ENCODE peak calls at places on chromosomes 11 and 22, in five cellular contexts. One of them, this sample, is unnamed.

GRCh38 chr11:63274776-63275175 is 31.4 kb upstream of the SLC22A25 start:
- DNase-seq in mucosa of descending colon: no peak
- DNase-seq in cardiac muscle cell: no peak
- DNase-seq in fibroblast of the aortic adventitia: no peak
- DNase-seq in CD8-positive, alpha-beta T cell: no peak
- DNase-seq in this sample: no peak

GRCh38 chr22:31344369-31345330 is 1.5 kb downstream of the PATZ1 start:
- DNase-seq in mucosa of descending colon: peak
- DNase-seq in cardiac muscle cell: peak
- DNase-seq in fibroblast of the aortic adventitia: peak
- DNase-seq in CD8-positive, alpha-beta T cell: peak
- DNase-seq in this sample: peak

GRCh38 chr22:38802671-38803121 is 8.8 kb upstream of the DNAL4 start:
- DNase-seq in mucosa of descending colon: no peak
- DNase-seq in cardiac muscle cell: no peak
- DNase-seq in fibroblast of the aortic adventitia: peak
- DNase-seq in CD8-positive, alpha-beta T cell: no peak
- DNase-seq in this sample: no peak

GRCh38 chr11:44889266-44889665 is 61.4 kb downstream of the TP53I11 start:
- DNase-seq in mucosa of descending colon: no peak
- DNase-seq in cardiac muscle cell: no peak
- DNase-seq in fibroblast of the aortic adventitia: no peak
- DNase-seq in CD8-positive, alpha-beta T cell: no peak
- DNase-seq in this sample: no peak

GRCh38 chr11:117882539-117882938 is 6.1 kb upstream of the FXYD6 start:
- DNase-seq in mucosa of descending colon: no peak
- DNase-seq in cardiac muscle cell: peak
- DNase-seq in fibroblast of the aortic adventitia: no peak
- DNase-seq in CD8-positive, alpha-beta T cell: peak
- DNase-seq in this sample: no peak

GRCh38 chr22:31680764-31681624 is 19.0 kb upstream of the PISD start:
- DNase-seq in mucosa of descending colon: peak
- DNase-seq in cardiac muscle cell: no peak
- DNase-seq in fibroblast of the aortic adventitia: peak
- DNase-seq in CD8-positive, alpha-beta T cell: no peak
- DNase-seq in this sample: no peak

GRCh38 chr11:35083181-35084061 is 55.5 kb upstream of the CD44 start:
- DNase-seq in mucosa of descending colon: peak
- DNase-seq in cardiac muscle cell: no peak
- DNase-seq in fibroblast of the aortic adventitia: peak
- DNase-seq in CD8-positive, alpha-beta T cell: peak
- DNase-seq in this sample: peak

GRCh38 chr11:117874910-117875396 is 1.5 kb downstream of the FXYD6 start:
- DNase-seq in mucosa of descending colon: no peak
- DNase-seq in cardiac muscle cell: no peak
- DNase-seq in fibroblast of the aortic adventitia: no peak
- DNase-seq in CD8-positive, alpha-beta T cell: peak
- DNase-seq in this sample: no peak

GRCh38 chr11:69834811-69835800 is 15.9 kb upstream of the FGF3 start:
- DNase-seq in mucosa of descending colon: no peak
- DNase-seq in cardiac muscle cell: no peak
- DNase-seq in fibroblast of the aortic adventitia: no peak
- DNase-seq in CD8-positive, alpha-beta T cell: no peak
- DNase-seq in this sample: no peak

GRCh38 chr11:47014097-47014496 is 77.5 kb downstream of the CSTPP1 start:
- DNase-seq in mucosa of descending colon: no peak
- DNase-seq in cardiac muscle cell: no peak
- DNase-seq in fibroblast of the aortic adventitia: no peak
- DNase-seq in CD8-positive, alpha-beta T cell: no peak
- DNase-seq in this sample: no peak

GRCh38 chr11:28133146-28133545 is 25.0 kb downstream of the METTL15 start:
- DNase-seq in mucosa of descending colon: no peak
- DNase-seq in cardiac muscle cell: no peak
- DNase-seq in fibroblast of the aortic adventitia: peak
- DNase-seq in CD8-positive, alpha-beta T cell: no peak
- DNase-seq in this sample: no peak

GRCh38 chr11:120820040-120820439 is 203.9 kb upstream of the TBCEL start:
- DNase-seq in mucosa of descending colon: no peak
- DNase-seq in cardiac muscle cell: no peak
- DNase-seq in fibroblast of the aortic adventitia: no peak
- DNase-seq in CD8-positive, alpha-beta T cell: no peak
- DNase-seq in this sample: no peak

GRCh38 chr11:108511851-108512474 is 13.8 kb upstream of the POGLUT3 start:
- DNase-seq in mucosa of descending colon: no peak
- DNase-seq in cardiac muscle cell: no peak
- DNase-seq in fibroblast of the aortic adventitia: peak
- DNase-seq in CD8-positive, alpha-beta T cell: no peak
- DNase-seq in this sample: no peak

GRCh38 chr11:110463153-110463552 is 33.4 kb downstream of the FDX1 start:
- DNase-seq in mucosa of descending colon: no peak
- DNase-seq in cardiac muscle cell: peak
- DNase-seq in fibroblast of the aortic adventitia: peak
- DNase-seq in CD8-positive, alpha-beta T cell: no peak
- DNase-seq in this sample: no peak

GRCh38 chr22:21936151-21936778 is 16.4 kb downstream of the PPM1F start:
- DNase-seq in mucosa of descending colon: no peak
- DNase-seq in cardiac muscle cell: no peak
- DNase-seq in fibroblast of the aortic adventitia: no peak
- DNase-seq in CD8-positive, alpha-beta T cell: no peak
- DNase-seq in this sample: no peak

GRCh38 chr11:7630002-7630401 is 43.3 kb downstream of the CYB5R2 start:
- DNase-seq in mucosa of descending colon: no peak
- DNase-seq in cardiac muscle cell: no peak
- DNase-seq in fibroblast of the aortic adventitia: peak
- DNase-seq in CD8-positive, alpha-beta T cell: no peak
- DNase-seq in this sample: no peak

GRCh38 chr11:120816176-120816575 is 207.7 kb upstream of the TBCEL start:
- DNase-seq in mucosa of descending colon: no peak
- DNase-seq in cardiac muscle cell: no peak
- DNase-seq in fibroblast of the aortic adventitia: no peak
- DNase-seq in CD8-positive, alpha-beta T cell: no peak
- DNase-seq in this sample: no peak

GRCh38 chr11:116500833-116501622 is 271.8 kb downstream of the BUD13 start:
- DNase-seq in mucosa of descending colon: no peak
- DNase-seq in cardiac muscle cell: no peak
- DNase-seq in fibroblast of the aortic adventitia: no peak
- DNase-seq in CD8-positive, alpha-beta T cell: no peak
- DNase-seq in this sample: no peak

GRCh38 chr11:95486979-95487378 is 256.0 kb upstream of the SESN3 start:
- DNase-seq in mucosa of descending colon: no peak
- DNase-seq in cardiac muscle cell: no peak
- DNase-seq in fibroblast of the aortic adventitia: no peak
- DNase-seq in CD8-positive, alpha-beta T cell: no peak
- DNase-seq in this sample: no peak

GRCh38 chr22:18023509-18024275 is 669 bp downstream of the MICAL3 start:
- DNase-seq in mucosa of descending colon: peak
- DNase-seq in cardiac muscle cell: peak
- DNase-seq in fibroblast of the aortic adventitia: peak
- DNase-seq in CD8-positive, alpha-beta T cell: peak
- DNase-seq in this sample: peak

GRCh38 chr11:18727499-18728236 is 1.7 kb upstream of the IGSF22 start:
- DNase-seq in mucosa of descending colon: no peak
- DNase-seq in cardiac muscle cell: peak
- DNase-seq in fibroblast of the aortic adventitia: peak
- DNase-seq in CD8-positive, alpha-beta T cell: peak
- DNase-seq in this sample: no peak

GRCh38 chr11:132898021-132898420 is 634.3 kb downstream of the OPCML start:
- DNase-seq in mucosa of descending colon: no peak
- DNase-seq in cardiac muscle cell: no peak
- DNase-seq in fibroblast of the aortic adventitia: no peak
- DNase-seq in CD8-positive, alpha-beta T cell: no peak
- DNase-seq in this sample: no peak

GRCh38 chr11:71447791-71448256 is 369 bp downstream of the DHCR7 start:
- DNase-seq in mucosa of descending colon: no peak
- DNase-seq in cardiac muscle cell: peak
- DNase-seq in fibroblast of the aortic adventitia: no peak
- DNase-seq in CD8-positive, alpha-beta T cell: no peak
- DNase-seq in this sample: peak

GRCh38 chr11:1235615-1236315 is 12.9 kb downstream of the MUC5B start:
- DNase-seq in mucosa of descending colon: peak
- DNase-seq in cardiac muscle cell: no peak
- DNase-seq in fibroblast of the aortic adventitia: no peak
- DNase-seq in CD8-positive, alpha-beta T cell: no peak
- DNase-seq in this sample: no peak

GRCh38 chr22:48137640-48138039 is 1375.2 kb downstream of the TBC1D22A start:
- DNase-seq in mucosa of descending colon: no peak
- DNase-seq in cardiac muscle cell: no peak
- DNase-seq in fibroblast of the aortic adventitia: no peak
- DNase-seq in CD8-positive, alpha-beta T cell: no peak
- DNase-seq in this sample: no peak

GRCh38 chr11:58179648-58180047 is 9.2 kb upstream of the OR9Q2 start:
- DNase-seq in mucosa of descending colon: peak
- DNase-seq in cardiac muscle cell: peak
- DNase-seq in fibroblast of the aortic adventitia: no peak
- DNase-seq in CD8-positive, alpha-beta T cell: no peak
- DNase-seq in this sample: no peak

GRCh38 chr11:121082670-121083069 is 18.4 kb upstream of the TECTA start:
- DNase-seq in mucosa of descending colon: no peak
- DNase-seq in cardiac muscle cell: peak
- DNase-seq in fibroblast of the aortic adventitia: peak
- DNase-seq in CD8-positive, alpha-beta T cell: no peak
- DNase-seq in this sample: no peak

GRCh38 chr11:34653851-34654490 is 33.1 kb downstream of the EHF start:
- DNase-seq in mucosa of descending colon: peak
- DNase-seq in cardiac muscle cell: no peak
- DNase-seq in fibroblast of the aortic adventitia: peak
- DNase-seq in CD8-positive, alpha-beta T cell: no peak
- DNase-seq in this sample: no peak

GRCh38 chr22:18057568-18058209 is 20.1 kb upstream of the PEX26 start:
- DNase-seq in mucosa of descending colon: peak
- DNase-seq in cardiac muscle cell: no peak
- DNase-seq in fibroblast of the aortic adventitia: peak
- DNase-seq in CD8-positive, alpha-beta T cell: no peak
- DNase-seq in this sample: peak

GRCh38 chr22:40401532-40401931 is 31.1 kb downstream of the SGSM3 start:
- DNase-seq in mucosa of descending colon: peak
- DNase-seq in cardiac muscle cell: no peak
- DNase-seq in fibroblast of the aortic adventitia: no peak
- DNase-seq in CD8-positive, alpha-beta T cell: peak
- DNase-seq in this sample: no peak

GRCh38 chr22:48705917-48706605 is 1121.6 kb downstream of the BRD1 start:
- DNase-seq in mucosa of descending colon: no peak
- DNase-seq in cardiac muscle cell: no peak
- DNase-seq in fibroblast of the aortic adventitia: no peak
- DNase-seq in CD8-positive, alpha-beta T cell: no peak
- DNase-seq in this sample: no peak

GRCh38 chr11:134665571-134666268 is 253.7 kb upstream of the B3GAT1 start:
- DNase-seq in mucosa of descending colon: no peak
- DNase-seq in cardiac muscle cell: no peak
- DNase-seq in fibroblast of the aortic adventitia: no peak
- DNase-seq in CD8-positive, alpha-beta T cell: peak
- DNase-seq in this sample: no peak

GRCh38 chr22:43884600-43885318 is 7.1 kb downstream of the PNPLA5 start:
- DNase-seq in mucosa of descending colon: peak
- DNase-seq in cardiac muscle cell: peak
- DNase-seq in fibroblast of the aortic adventitia: peak
- DNase-seq in CD8-positive, alpha-beta T cell: peak
- DNase-seq in this sample: peak

GRCh38 chr11:2465201-2466068 is 20.6 kb downstream of the KCNQ1 start:
- DNase-seq in mucosa of descending colon: no peak
- DNase-seq in cardiac muscle cell: no peak
- DNase-seq in fibroblast of the aortic adventitia: no peak
- DNase-seq in CD8-positive, alpha-beta T cell: peak
- DNase-seq in this sample: no peak

GRCh38 chr22:39367040-39367439 is 17.2 kb downstream of the SYNGR1 start:
- DNase-seq in mucosa of descending colon: no peak
- DNase-seq in cardiac muscle cell: no peak
- DNase-seq in fibroblast of the aortic adventitia: no peak
- DNase-seq in CD8-positive, alpha-beta T cell: no peak
- DNase-seq in this sample: no peak

GRCh38 chr11:113849713-113850112 is 25.7 kb downstream of the USP28 start:
- DNase-seq in mucosa of descending colon: no peak
- DNase-seq in cardiac muscle cell: no peak
- DNase-seq in fibroblast of the aortic adventitia: no peak
- DNase-seq in CD8-positive, alpha-beta T cell: no peak
- DNase-seq in this sample: no peak
- TF ChIP-seq CTCF in mucosa of descending colon: no peak
- TF ChIP-seq CTCF in cardiac muscle cell: no peak
- TF ChIP-seq CTCF in fibroblast of the aortic adventitia: no peak
- TF ChIP-seq CTCF in CD8-positive, alpha-beta T cell: no peak
- TF ChIP-seq CTCF in this sample: no peak

DNA sequence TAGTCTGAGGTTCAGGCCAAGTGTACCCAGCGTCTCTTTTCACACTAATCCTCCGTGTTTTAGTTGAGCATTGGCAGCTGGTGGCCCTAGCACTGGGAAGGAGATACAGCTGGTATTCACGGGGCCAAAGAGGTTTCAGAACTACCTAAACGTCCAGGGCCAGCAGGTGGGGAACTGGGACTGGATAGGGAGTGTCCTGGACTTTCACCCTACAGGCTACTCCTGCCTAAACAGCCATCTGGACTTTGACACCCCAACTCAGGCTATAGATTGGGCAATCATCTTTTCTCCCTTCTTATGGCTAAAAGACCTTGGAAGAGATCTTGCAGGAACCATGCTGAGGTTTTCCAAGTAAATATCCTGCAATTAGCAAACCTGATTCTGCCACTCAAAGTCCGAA is 2.8 kb downstream of the SPON1 start:
- DNase-seq in mucosa of descending colon: peak
- DNase-seq in cardiac muscle cell: peak
- DNase-seq in fibroblast of the aortic adventitia: no peak
- DNase-seq in CD8-positive, alpha-beta T cell: no peak
- DNase-seq in this sample: no peak
- TF ChIP-seq CTCF in mucosa of descending colon: no peak
- TF ChIP-seq CTCF in cardiac muscle cell: no peak
- TF ChIP-seq CTCF in fibroblast of the aortic adventitia: no peak
- TF ChIP-seq CTCF in CD8-positive, alpha-beta T cell: no peak
- TF ChIP-seq CTCF in this sample: no peak

GRCh38 chr22:35589071-35589735 is 27.9 kb downstream of the MB start:
- DNase-seq in mucosa of descending colon: no peak
- DNase-seq in cardiac muscle cell: no peak
- DNase-seq in fibroblast of the aortic adventitia: peak
- DNase-seq in CD8-positive, alpha-beta T cell: no peak
- DNase-seq in this sample: no peak
- TF ChIP-seq CTCF in mucosa of descending colon: no peak
- TF ChIP-seq CTCF in cardiac muscle cell: no peak
- TF ChIP-seq CTCF in fibroblast of the aortic adventitia: no peak
- TF ChIP-seq CTCF in CD8-positive, alpha-beta T cell: no peak
- TF ChIP-seq CTCF in this sample: no peak

GRCh38 chr11:68077617-68078592 is 39.1 kb downstream of the TCIRG1 start:
- DNase-seq in mucosa of descending colon: no peak
- DNase-seq in cardiac muscle cell: no peak
- DNase-seq in fibroblast of the aortic adventitia: no peak
- DNase-seq in CD8-positive, alpha-beta T cell: no peak
- DNase-seq in this sample: no peak

GRCh38 chr11:68071281-68072048 is 32.6 kb downstream of the TCIRG1 start:
- DNase-seq in mucosa of descending colon: no peak
- DNase-seq in cardiac muscle cell: no peak
- DNase-seq in fibroblast of the aortic adventitia: no peak
- DNase-seq in CD8-positive, alpha-beta T cell: no peak
- DNase-seq in this sample: no peak

GRCh38 chr11:68081691-68082090 is 39.5 kb downstream of the CHKA start:
- DNase-seq in mucosa of descending colon: no peak
- DNase-seq in cardiac muscle cell: no peak
- DNase-seq in fibroblast of the aortic adventitia: no peak
- DNase-seq in CD8-positive, alpha-beta T cell: no peak
- DNase-seq in this sample: no peak

GRCh38 chr11:68074584-68075352 is 35.9 kb downstream of the TCIRG1 start:
- DNase-seq in mucosa of descending colon: no peak
- DNase-seq in cardiac muscle cell: no peak
- DNase-seq in fibroblast of the aortic adventitia: no peak
- DNase-seq in CD8-positive, alpha-beta T cell: no peak
- DNase-seq in this sample: no peak

GRCh38 chr11:68076371-68077042 is 37.7 kb downstream of the TCIRG1 start:
- DNase-seq in mucosa of descending colon: no peak
- DNase-seq in cardiac muscle cell: peak
- DNase-seq in fibroblast of the aortic adventitia: no peak
- DNase-seq in CD8-positive, alpha-beta T cell: no peak
- DNase-seq in this sample: no peak
- TF ChIP-seq CTCF in mucosa of descending colon: no peak
- TF ChIP-seq CTCF in cardiac muscle cell: peak
- TF ChIP-seq CTCF in fibroblast of the aortic adventitia: peak
- TF ChIP-seq CTCF in CD8-positive, alpha-beta T cell: no peak
- TF ChIP-seq CTCF in this sample: peak